ENCODE peak calls at places on chromosomes 1 and 21, in four cellular contexts. N is hypothalamus, V is RCC 7860, B is KG1. X is an unnamed sample.

GRCh38 chr1:157312270-157312812 is 174.1 kb upstream of the ETV3 start:
- DNase-seq in N (no peak), V (no peak), B (no peak), X (peak; percentile 3)

GRCh38 chr1:7501259-7501560 is 269.9 kb upstream of the VAMP3 start:
- DNase-seq in N (no peak), V (no peak), B (no peak), X (no peak)

GRCh38 chr1:109877320-109877771 is 33.3 kb upstream of the CSF1 start:
- DNase-seq in N (no peak), V (peak; percentile 98), B (no peak), X (peak; percentile 44)

GRCh38 chr1:173475564-173476196 is 1.5 kb upstream of the PRDX6 start:
- DNase-seq in N (no peak), V (no peak), B (no peak), X (no peak)

GRCh38 chr1:183163311-183163710 is 22.8 kb upstream of the LAMC2 start:
- DNase-seq in N (no peak), V (peak; percentile 98), B (no peak), X (no peak)

GRCh38 chr1:20187103-20187812 is 940 bp upstream of the PLA2G2C start:
- DNase-seq in N (no peak), V (no peak), B (no peak), X (no peak)

GRCh38 chr1:167776616-167777252 is 55.0 kb downstream of the MPZL1 start:
- DNase-seq in N (no peak), V (no peak), B (no peak), X (no peak)

GRCh38 chr1:163427336-163427735 is 105.6 kb downstream of the NUF2 start:
- DNase-seq in N (no peak), V (no peak), B (no peak), X (no peak)

GRCh38 chr21:43300496-43301423 is 126.2 kb downstream of the SIK1 start:
- DNase-seq in N (no peak), V (no peak), B (no peak), X (no peak)

GRCh38 chr1:240092301-240093119 is 827 bp downstream of the FMN2 start:
- DNase-seq in N (no peak), V (no peak), B (no peak), X (no peak)

X was measured in dermis microvascular lymphatic vessel endothelial cell.